ENCODE peak calls at places on chromosome 12, in eight cellular contexts. V is AG09309, F is progenitor cell of endocrine pancreas, Y is cardiac fibroblast, O is fibroblast of mammary gland, P is heart left ventricle, K is transverse colon, T is H9. D is an unnamed sample.

GRCh38 chr12:130571089-130571488 is 145.0 kb downstream of the RIMBP2 start:
- DNase-seq in Y (no peak), V (no peak), F (no peak), P (no peak), K (no peak), O (no peak), T (no peak), D (no peak)

GRCh38 chr12:25553083-25553482 is at the start of gene LMNTD1:
- DNase-seq in O (peak; percentile 78), K (no peak), P (no peak), Y (peak; percentile 85), T (no peak), V (peak; percentile 55), F (no peak), D (no peak)

GRCh38 chr12:90205165-90205564 is 496.5 kb upstream of the ATP2B1 start:
- DNase-seq in F (no peak), V (no peak), T (no peak), Y (no peak), P (no peak), O (no peak), K (no peak), D (no peak)

GRCh38 chr12:53324113-53324778 is 2.8 kb upstream of the AAAS start:
- DNase-seq in T (peak; percentile 60), P (peak; percentile 33), K (peak; percentile 53), O (no peak), Y (no peak), V (no peak), F (no peak), D (peak; percentile 43)

GRCh38 chr12:32181498-32182175 is 75.0 kb downstream of the BICD1 start:
- DNase-seq in K (no peak), F (no peak), V (no peak), Y (no peak), T (no peak), P (no peak), O (peak; percentile 27), D (no peak)

GRCh38 chr12:51955702-51956101 is 4.2 kb downstream of the ACVR1B start:
- DNase-seq in O (no peak), T (peak; percentile 9), Y (no peak), F (no peak), V (no peak), K (no peak), P (no peak), D (no peak)

GRCh38 chr12:6769681-6770080 is 2.6 kb upstream of the LAG3 start:
- DNase-seq in O (no peak), T (no peak), Y (no peak), K (no peak), F (no peak), V (no peak), P (no peak), D (no peak)

GRCh38 chr12:93750056-93750455 is 72.9 kb downstream of the CRADD start:
- DNase-seq in O (no peak), Y (no peak), P (no peak), F (no peak), V (no peak), K (no peak), T (no peak), D (no peak)

GRCh38 chr12:27434673-27435565 is 11.6 kb upstream of the SMCO2 start:
- DNase-seq in K (no peak), P (no peak), Y (peak; percentile 25), O (peak; percentile 10), V (no peak), F (no peak), T (no peak), D (no peak)

GRCh38 chr12:127280393-127281275 is 986.3 kb upstream of the TMEM132C start:
- DNase-seq in P (peak; percentile 20), O (peak; percentile 22), Y (no peak), T (peak; percentile 90), V (no peak), F (peak; percentile 72), K (peak; percentile 70), D (peak; percentile 69)
- TF ChIP-seq CTCF in P (peak; percentile 87), O (peak; percentile 61), Y (peak; percentile 71), T (peak; percentile 100), V (peak; percentile 60), F (peak; percentile 100), K (peak; percentile 86), D (peak; percentile 96)

DNA sequence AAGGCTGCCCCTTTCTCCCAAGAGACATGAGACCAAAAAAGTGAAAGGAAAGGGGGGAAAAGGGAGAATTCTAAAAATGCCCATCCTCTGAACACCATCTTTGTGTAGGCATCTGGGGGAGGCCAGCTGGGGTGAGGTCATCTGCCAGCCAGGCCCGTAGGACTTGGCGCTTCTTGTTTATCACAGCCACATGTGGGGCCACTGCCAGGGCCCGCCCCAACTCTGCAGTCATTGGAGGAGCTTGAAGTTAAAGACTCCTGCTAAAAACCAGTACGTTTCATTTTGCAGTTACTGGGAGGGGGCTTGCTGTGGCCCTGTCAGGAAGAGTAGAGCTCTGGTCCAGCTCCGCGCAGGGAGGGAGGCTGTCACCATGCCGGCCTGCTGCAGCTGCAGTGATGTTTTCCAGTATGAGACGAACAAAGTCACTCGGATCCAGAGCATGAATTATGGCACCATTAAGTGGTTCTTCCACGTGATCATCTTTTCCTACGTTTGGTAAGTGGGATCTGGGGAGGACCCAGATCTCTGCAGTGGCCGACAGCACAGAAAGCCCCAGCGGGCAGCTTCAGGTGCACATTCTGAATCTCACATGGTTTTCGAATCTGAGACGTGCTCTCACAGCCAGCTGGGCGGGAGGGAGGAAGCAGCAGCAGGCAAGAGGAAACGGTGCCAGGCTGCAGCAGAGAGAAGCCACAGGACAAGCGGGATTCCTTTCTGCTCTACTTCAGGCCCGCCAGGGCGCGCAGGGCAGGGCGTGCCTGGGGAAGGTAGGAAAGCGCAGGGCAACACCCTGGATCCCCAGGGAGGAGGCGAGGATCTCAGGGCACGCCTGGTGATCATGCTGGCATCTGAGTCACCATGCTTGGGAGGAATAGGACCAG is at the start of gene P2RX7:
- DNase-seq in P (peak; percentile 74), O (peak; percentile 58), K (peak; percentile 82), F (no peak), Y (peak; percentile 38), T (peak; percentile 89), V (peak; percentile 3), D (peak; percentile 42)
- TF ChIP-seq CTCF in P (no peak), O (no peak), K (peak; percentile 16), F (no peak), Y (peak; percentile 12), T (peak; percentile 14), V (peak; percentile 18), D (no peak)

GRCh38 chr12:3658327-3659163 is 94.4 kb downstream of the CRACR2A start:
- DNase-seq in T (peak; percentile 75), P (no peak), O (peak; percentile 47), V (no peak), Y (peak; percentile 55), K (peak; percentile 42), F (peak; percentile 34), D (peak; percentile 64)
- TF ChIP-seq CTCF in T (peak; percentile 81), P (peak; percentile 61), O (peak; percentile 57), V (peak; percentile 52), Y (peak; percentile 55), K (peak; percentile 27), F (peak; percentile 78), D (peak; percentile 52)

DNA sequence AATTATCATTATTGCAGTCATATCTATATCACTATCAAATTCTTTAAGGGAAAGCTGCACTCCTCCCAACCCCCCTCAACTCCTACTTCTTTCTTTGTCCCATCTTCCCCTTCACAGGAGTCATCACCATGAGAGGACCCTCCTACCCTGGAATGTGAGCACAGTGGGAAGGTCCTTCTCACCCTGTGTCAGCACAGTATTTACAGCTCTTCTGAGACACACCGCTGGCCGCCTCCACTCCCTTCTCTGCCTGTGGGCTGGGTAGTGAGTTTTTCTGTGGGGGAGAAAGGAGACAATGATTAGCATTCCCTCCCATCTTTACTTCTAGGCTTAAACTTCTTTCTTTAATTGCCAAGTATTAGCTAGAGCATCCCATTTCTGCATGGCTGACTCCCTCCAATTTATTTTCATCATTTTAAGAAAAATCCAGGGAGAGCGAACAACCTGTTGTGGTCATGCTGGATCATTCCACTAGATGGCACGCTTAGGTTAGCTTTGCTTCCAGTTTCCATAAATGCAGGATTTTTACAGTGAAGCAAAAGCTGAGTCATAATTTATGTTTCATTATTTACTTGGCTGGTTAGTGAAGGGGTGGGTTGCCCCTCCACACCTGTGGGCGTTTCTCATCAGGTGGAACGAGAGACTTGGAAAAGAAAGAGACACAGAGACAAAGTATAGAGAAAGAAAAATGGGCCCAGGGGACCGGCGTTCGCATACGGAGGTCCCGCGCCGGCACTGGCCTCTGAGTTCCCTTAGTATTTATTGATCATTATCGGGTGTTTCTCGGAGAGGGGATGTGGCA is 188.5 kb downstream of the ALX1 start:
- DNase-seq in V (peak; percentile 23), F (no peak), Y (peak; percentile 82), P (no peak), K (peak; percentile 45), O (peak; percentile 71), T (peak; percentile 62), D (peak; percentile 49)
- TF ChIP-seq CTCF in V (peak; percentile 81), F (peak; percentile 90), Y (peak; percentile 86), P (peak; percentile 81), K (peak; percentile 76), O (peak; percentile 93), T (peak; percentile 85), D (peak; percentile 78)

GRCh38 chr12:131833896-131834641 is 5.9 kb downstream of the MMP17 start:
- DNase-seq in T (no peak), K (no peak), F (no peak), O (peak; percentile 62), Y (peak; percentile 51), P (no peak), V (no peak), D (peak; percentile 84)

GRCh38 chr12:131836714-131837397 is 8.7 kb downstream of the MMP17 start:
- DNase-seq in T (no peak), F (no peak), P (no peak), O (no peak), V (no peak), Y (no peak), K (no peak), D (no peak)

GRCh38 chr12:131834798-131835615 is 6.8 kb downstream of the MMP17 start:
- DNase-seq in V (no peak), F (no peak), K (peak; percentile 21), O (no peak), P (no peak), Y (no peak), T (no peak), D (no peak)

GRCh38 chr12:131835616-131836171 is 7.5 kb downstream of the MMP17 start:
- DNase-seq in P (no peak), O (no peak), T (no peak), F (no peak), Y (no peak), K (no peak), V (no peak), D (no peak)

DNA sequence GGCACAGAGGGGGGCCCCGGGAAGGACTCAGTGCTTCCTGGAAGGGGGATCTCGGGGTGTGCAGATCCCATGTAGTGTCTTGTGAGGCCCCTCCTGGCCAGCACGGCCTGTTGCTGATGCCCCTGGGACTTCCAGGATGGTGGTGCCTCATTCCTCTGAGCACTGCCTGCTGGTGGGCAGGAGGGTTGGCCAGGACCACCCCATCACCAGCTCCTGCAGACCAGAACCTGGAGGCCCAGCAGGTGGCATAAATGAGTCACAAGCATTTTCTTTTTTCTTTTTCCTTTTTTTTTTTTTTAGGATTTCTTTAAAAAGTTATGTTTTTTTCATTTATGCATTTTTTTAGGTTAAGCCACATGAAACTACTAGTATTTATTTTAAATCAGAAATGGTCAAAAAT is 8.0 kb downstream of the MMP17 start:
- DNase-seq in P (no peak), O (no peak), T (no peak), V (no peak), Y (peak; percentile 35), K (no peak), F (no peak), D (no peak)
- TF ChIP-seq CTCF in P (peak; percentile 44), O (peak; percentile 37), T (no peak), V (peak; percentile 41), Y (peak; percentile 23), K (peak; percentile 14), F (peak; percentile 44), D (no peak)

D was measured in glutamatergic neuron.